ENCODE peak calls at places on chromosomes 7 and 10, in nine cellular contexts. One of them, this sample, is unnamed.

GRCh38 chr7:159125104-159125943 is 19.3 kb downstream of the VIPR2 start:
- DNase-seq in Right ventricle myocardium inferior: no peak
- DNase-seq in T1000: no peak
- DNase-seq in GDM1: no peak
- DNase-seq in AML-193: no peak
- DNase-seq in aorta: peak
- DNase-seq in NCI-H2081: no peak
- DNase-seq in uterus: peak
- DNase-seq in brain microvascular endothelial cell: no peak
- DNase-seq in this sample: no peak

GRCh38 chr7:150958603-150959002 is 19.5 kb downstream of the KCNH2 start:
- DNase-seq in GDM1: no peak
- DNase-seq in aorta: no peak
- DNase-seq in Right ventricle myocardium inferior: peak
- DNase-seq in brain microvascular endothelial cell: no peak
- DNase-seq in T1000: no peak
- DNase-seq in uterus: no peak
- DNase-seq in NCI-H2081: no peak
- DNase-seq in AML-193: no peak
- DNase-seq in this sample: no peak

GRCh38 chr10:122565766-122566206 is 5.2 kb downstream of the DMBT1 start:
- DNase-seq in T1000: peak
- DNase-seq in NCI-H2081: peak
- DNase-seq in uterus: peak
- DNase-seq in aorta: peak
- DNase-seq in GDM1: peak
- DNase-seq in Right ventricle myocardium inferior: peak
- DNase-seq in AML-193: peak
- DNase-seq in brain microvascular endothelial cell: peak
- DNase-seq in this sample: peak

GRCh38 chr7:86939197-86939814 is 120.1 kb downstream of the ELAPOR2 start:
- DNase-seq in NCI-H2081: peak
- DNase-seq in AML-193: peak
- DNase-seq in brain microvascular endothelial cell: peak
- DNase-seq in Right ventricle myocardium inferior: no peak
- DNase-seq in aorta: no peak
- DNase-seq in GDM1: peak
- DNase-seq in uterus: no peak
- DNase-seq in T1000: peak
- DNase-seq in this sample: peak

GRCh38 chr7:92056276-92056675 is 78.0 kb downstream of the CYP51A1 start:
- DNase-seq in T1000: no peak
- DNase-seq in NCI-H2081: no peak
- DNase-seq in uterus: no peak
- DNase-seq in Right ventricle myocardium inferior: no peak
- DNase-seq in GDM1: no peak
- DNase-seq in aorta: no peak
- DNase-seq in AML-193: no peak
- DNase-seq in brain microvascular endothelial cell: no peak
- DNase-seq in this sample: no peak

GRCh38 chr10:20892011-20892585 is 5.0 kb downstream of the NEBL start:
- DNase-seq in brain microvascular endothelial cell: no peak
- DNase-seq in T1000: no peak
- DNase-seq in aorta: no peak
- DNase-seq in NCI-H2081: no peak
- DNase-seq in uterus: no peak
- DNase-seq in GDM1: no peak
- DNase-seq in Right ventricle myocardium inferior: no peak
- DNase-seq in AML-193: no peak
- DNase-seq in this sample: no peak

GRCh38 chr10:132375116-132375794 is 21.7 kb upstream of the PWWP2B start:
- DNase-seq in T1000: no peak
- DNase-seq in GDM1: no peak
- DNase-seq in AML-193: no peak
- DNase-seq in brain microvascular endothelial cell: no peak
- DNase-seq in uterus: no peak
- DNase-seq in Right ventricle myocardium inferior: peak
- DNase-seq in aorta: peak
- DNase-seq in NCI-H2081: no peak
- DNase-seq in this sample: no peak

GRCh38 chr10:113169853-113170455 is 219.9 kb downstream of the TCF7L2 start:
- DNase-seq in NCI-H2081: no peak
- DNase-seq in T1000: no peak
- DNase-seq in GDM1: peak
- DNase-seq in AML-193: no peak
- DNase-seq in aorta: no peak
- DNase-seq in uterus: no peak
- DNase-seq in Right ventricle myocardium inferior: no peak
- DNase-seq in brain microvascular endothelial cell: no peak
- DNase-seq in this sample: no peak

GRCh38 chr7:884191-885003 is 8.0 kb downstream of the GET4 start:
- DNase-seq in uterus: no peak
- DNase-seq in aorta: peak
- DNase-seq in Right ventricle myocardium inferior: peak
- DNase-seq in GDM1: no peak
- DNase-seq in brain microvascular endothelial cell: no peak
- DNase-seq in NCI-H2081: no peak
- DNase-seq in AML-193: no peak
- DNase-seq in T1000: no peak
- DNase-seq in this sample: no peak

GRCh38 chr7:63031838-63032436 is 966.7 kb upstream of the ZNF722 start:
- DNase-seq in uterus: no peak
- DNase-seq in brain microvascular endothelial cell: no peak
- DNase-seq in NCI-H2081: no peak
- DNase-seq in GDM1: no peak
- DNase-seq in Right ventricle myocardium inferior: no peak
- DNase-seq in AML-193: no peak
- DNase-seq in aorta: no peak
- DNase-seq in T1000: no peak
- DNase-seq in this sample: no peak

GRCh38 chr7:109945820-109946518 is 1145.0 kb upstream of the LRRN3 start:
- DNase-seq in uterus: no peak
- DNase-seq in T1000: no peak
- DNase-seq in GDM1: no peak
- DNase-seq in Right ventricle myocardium inferior: no peak
- DNase-seq in NCI-H2081: no peak
- DNase-seq in brain microvascular endothelial cell: no peak
- DNase-seq in aorta: no peak
- DNase-seq in AML-193: no peak
- DNase-seq in this sample: no peak

GRCh38 chr7:1785839-1786238 is 115.8 kb downstream of the ELFN1 start:
- DNase-seq in GDM1: no peak
- DNase-seq in AML-193: no peak
- DNase-seq in aorta: peak
- DNase-seq in uterus: no peak
- DNase-seq in Right ventricle myocardium inferior: no peak
- DNase-seq in NCI-H2081: no peak
- DNase-seq in T1000: no peak
- DNase-seq in brain microvascular endothelial cell: no peak
- DNase-seq in this sample: no peak

GRCh38 chr10:127012769-127013152 is 107.5 kb downstream of the DOCK1 start:
- DNase-seq in aorta: peak
- DNase-seq in GDM1: no peak
- DNase-seq in NCI-H2081: peak
- DNase-seq in T1000: no peak
- DNase-seq in Right ventricle myocardium inferior: peak
- DNase-seq in AML-193: no peak
- DNase-seq in brain microvascular endothelial cell: no peak
- DNase-seq in uterus: no peak
- DNase-seq in this sample: no peak

GRCh38 chr7:15686957-15687644 is 618 bp upstream of the MEOX2 start:
- DNase-seq in Right ventricle myocardium inferior: no peak
- DNase-seq in aorta: peak
- DNase-seq in brain microvascular endothelial cell: no peak
- DNase-seq in uterus: peak
- DNase-seq in GDM1: no peak
- DNase-seq in NCI-H2081: no peak
- DNase-seq in AML-193: no peak
- DNase-seq in T1000: no peak
- DNase-seq in this sample: no peak

GRCh38 chr7:54774785-54775740 is 16.1 kb upstream of the SEC61G start:
- DNase-seq in Right ventricle myocardium inferior: no peak
- DNase-seq in aorta: no peak
- DNase-seq in AML-193: no peak
- DNase-seq in GDM1: no peak
- DNase-seq in NCI-H2081: no peak
- DNase-seq in uterus: no peak
- DNase-seq in T1000: no peak
- DNase-seq in brain microvascular endothelial cell: no peak
- DNase-seq in this sample: no peak

GRCh38 chr10:123930340-123931001 is 38.9 kb upstream of the CPXM2 start:
- DNase-seq in NCI-H2081: no peak
- DNase-seq in Right ventricle myocardium inferior: no peak
- DNase-seq in T1000: no peak
- DNase-seq in AML-193: no peak
- DNase-seq in GDM1: no peak
- DNase-seq in uterus: peak
- DNase-seq in aorta: peak
- DNase-seq in brain microvascular endothelial cell: no peak
- DNase-seq in this sample: no peak

GRCh38 chr7:21030237-21030636 is 243.6 kb upstream of the SP8 start:
- DNase-seq in T1000: no peak
- DNase-seq in GDM1: no peak
- DNase-seq in AML-193: no peak
- DNase-seq in NCI-H2081: peak
- DNase-seq in aorta: no peak
- DNase-seq in Right ventricle myocardium inferior: no peak
- DNase-seq in uterus: no peak
- DNase-seq in brain microvascular endothelial cell: no peak
- DNase-seq in this sample: no peak

GRCh38 chr7:96308253-96308949 is 13.5 kb downstream of the SLC25A13 start:
- DNase-seq in NCI-H2081: no peak
- DNase-seq in uterus: no peak
- DNase-seq in Right ventricle myocardium inferior: no peak
- DNase-seq in AML-193: no peak
- DNase-seq in T1000: no peak
- DNase-seq in brain microvascular endothelial cell: no peak
- DNase-seq in GDM1: no peak
- DNase-seq in aorta: no peak
- DNase-seq in this sample: no peak

GRCh38 chr7:37119296-37119695 is 329.4 kb downstream of the ELMO1 start:
- DNase-seq in T1000: no peak
- DNase-seq in uterus: no peak
- DNase-seq in aorta: no peak
- DNase-seq in NCI-H2081: no peak
- DNase-seq in GDM1: no peak
- DNase-seq in brain microvascular endothelial cell: no peak
- DNase-seq in Right ventricle myocardium inferior: no peak
- DNase-seq in AML-193: no peak
- DNase-seq in this sample: no peak

GRCh38 chr10:10542368-10542961 is 475.2 kb upstream of the CELF2 start:
- DNase-seq in uterus: no peak
- DNase-seq in aorta: no peak
- DNase-seq in brain microvascular endothelial cell: no peak
- DNase-seq in NCI-H2081: no peak
- DNase-seq in T1000: no peak
- DNase-seq in GDM1: no peak
- DNase-seq in Right ventricle myocardium inferior: no peak
- DNase-seq in AML-193: no peak
- DNase-seq in this sample: no peak